ENCODE peak calls at places on chromosome 18, in ten cellular contexts. A is aorta; P is CD8-positive, alpha-beta memory T cell; L is PC-3; N is breast epithelium; K is cardiac muscle cell; C is hepatocyte; Y is astrocyte; D is mesendoderm; O is GM23248. S is an unnamed sample. For H3K4me1, the result is how much of the 10 kb centered on the place peaks cover.

GRCh38 chr18:12455511-12455910 is 47.8 kb downstream of the PRELID3A start:
- DNase-seq in K (no peak), P (no peak), A (no peak), C (peak), Y (peak), D (no peak), O (peak), N (no peak), L (no peak), S (no peak)

GRCh38 chr18:8765692-8766463 is 60.5 kb downstream of the MTCL1 start:
- DNase-seq in L (no peak), A (no peak), O (peak), Y (no peak), P (no peak), C (peak), N (no peak), D (no peak), K (peak), S (no peak)

GRCh38 chr18:57077786-57078552 is 68.9 kb upstream of the BOD1L2 start:
- DNase-seq in Y (no peak), P (peak), K (no peak), D (no peak), C (no peak), L (no peak), A (no peak), O (no peak), N (no peak), S (no peak)

GRCh38 chr18:48493856-48494255 is 45.0 kb upstream of the CTIF start:
- DNase-seq in Y (peak), A (no peak), P (no peak), K (no peak), L (peak), O (peak), D (no peak), C (no peak), N (no peak), S (no peak)

GRCh38 chr18:48836231-48836805 is 114.4 kb downstream of the SMAD7 start:
- DNase-seq in Y (no peak), P (no peak), L (no peak), C (no peak), A (peak), K (no peak), N (no peak), D (no peak), O (no peak), S (no peak)

GRCh38 chr18:23133860-23134779 is 1.2 kb upstream of the CABLES1 start:
- DNase-seq in Y (no peak), C (peak), D (peak), P (no peak), L (peak), N (peak), O (no peak), A (no peak), K (peak), S (no peak)

GRCh38 chr18:23487738-23488625 is 15.3 kb upstream of the RMC1 start:
- DNase-seq in L (peak), K (no peak), O (peak), D (no peak), N (no peak), Y (peak), C (peak), A (peak), P (peak), S (no peak)

GRCh38 chr18:47730795-47731194 is 199.7 kb downstream of the SMAD2 start:
- DNase-seq in O (peak), K (no peak), L (no peak), N (no peak), P (no peak), C (no peak), Y (no peak), D (peak), A (no peak), S (no peak)

GRCh38 chr18:48573632-48574293 is 34.9 kb downstream of the CTIF start:
- DNase-seq in P (no peak), L (no peak), O (no peak), C (no peak), K (no peak), D (peak), N (no peak), Y (no peak), A (peak), S (no peak)

GRCh38 chr18:14924226-14924625 is 176.3 kb downstream of the ANKRD30B start:
- DNase-seq in L (peak), A (no peak), Y (no peak), N (no peak), O (no peak), D (no peak), C (no peak), K (no peak), P (no peak), S (no peak)

GRCh38 chr18:67672142-67672541 is 155.6 kb upstream of the DSEL start:
- DNase-seq in K (no peak), A (no peak), O (peak), P (no peak), L (peak), Y (peak), C (no peak), N (no peak), D (no peak), S (no peak)

GRCh38 chr18:42635378-42636048 is 480.0 kb downstream of the RIT2 start:
- DNase-seq in N (no peak), Y (no peak), P (no peak), O (no peak), L (no peak), C (no peak), K (no peak), A (no peak), D (peak), S (no peak)

GRCh38 chr18:22813648-22814328 is 119.3 kb upstream of the RBBP8 start:
- DNase-seq in P (no peak), C (peak), N (no peak), A (no peak), K (peak), Y (peak), O (peak), D (peak), L (peak), S (no peak)

GRCh38 chr18:56267334-56267733 is 371.1 kb downstream of the TXNL1 start:
- DNase-seq in Y (peak), C (no peak), K (no peak), N (no peak), P (no peak), D (no peak), A (no peak), L (no peak), O (no peak), S (no peak)

GRCh38 chr18:54117853-54118773 is 106.4 kb downstream of the MBD2 start:
- DNase-seq in D (peak), P (no peak), Y (no peak), L (no peak), A (no peak), K (no peak), C (no peak), N (no peak), O (no peak), S (no peak)

GRCh38 chr18:55900380-55900779 is 312.4 kb upstream of the TCF4 start:
- DNase-seq in O (peak), D (no peak), P (no peak), C (no peak), N (no peak), K (peak), Y (peak), L (peak), A (no peak), S (no peak)

GRCh38 chr18:72672364-72673151 is 128.4 kb upstream of the CBLN2 start:
- DNase-seq in Y (peak), C (peak), N (no peak), O (peak), A (no peak), D (peak), K (peak), P (no peak), L (peak), S (no peak)

GRCh38 chr18:74412106-74412880 is 44.8 kb downstream of the DIPK1C start:
- DNase-seq in N (no peak), O (no peak), L (no peak), Y (no peak), P (no peak), A (peak), C (no peak), K (no peak), D (no peak), S (no peak)

GRCh38 chr18:6873352-6873751 is 143.8 kb downstream of the ARHGAP28 start:
- DNase-seq in O (no peak), Y (no peak), D (no peak), N (no peak), K (no peak), C (no peak), L (no peak), P (no peak), A (no peak), S (no peak)

GRCh38 chr18:75421656-75422055 is 5.8 kb downstream of the SMIM21 start:
- DNase-seq in Y (peak), O (no peak), A (no peak), K (no peak), N (no peak), P (no peak), L (no peak), C (no peak), D (no peak), S (no peak)

GRCh38 chr18:8890957-8891464 is 185.7 kb downstream of the MTCL1 start:
- DNase-seq in O (peak), L (peak), P (no peak), A (no peak), C (peak), K (no peak), Y (peak), D (peak), N (no peak), S (no peak)

GRCh38 chr18:21230436-21230835 is 11.6 kb upstream of the GREB1L start:
- DNase-seq in L (no peak), O (no peak), Y (peak), D (no peak), P (no peak), N (no peak), K (no peak), C (no peak), A (no peak), S (no peak)

GRCh38 chr18:811192-812122 is 585 bp downstream of the YES1 start:
- DNase-seq in C (peak), A (peak), P (no peak), Y (no peak), O (peak), K (peak), D (peak), N (no peak), L (peak), S (no peak)

GRCh38 chr18:44507729-44508325 is 172.9 kb upstream of the SETBP1 start:
- DNase-seq in Y (no peak), L (no peak), P (no peak), D (no peak), O (no peak), N (no peak), C (no peak), K (peak), A (peak), S (no peak)

DNA sequence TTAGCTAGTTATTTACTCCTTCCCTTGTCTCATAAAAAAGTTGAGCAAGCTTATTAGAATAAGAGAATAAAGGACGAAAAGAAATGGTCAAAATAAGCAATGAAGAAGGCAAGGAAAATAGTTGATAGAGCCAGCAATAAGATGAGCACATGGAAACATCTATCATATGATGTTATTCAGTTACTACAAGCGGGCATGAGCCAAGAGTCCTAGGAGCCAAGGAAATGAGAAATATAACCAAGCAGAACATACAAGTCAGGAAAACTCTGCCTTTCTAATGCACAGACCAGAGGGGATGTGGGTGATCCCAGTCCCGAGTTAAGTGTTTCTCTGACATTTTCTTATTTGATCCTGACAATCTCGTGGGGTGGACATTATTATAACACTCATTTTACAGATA is 33.9 kb downstream of the INO80C start:
- DNase-seq in D (no peak), P (no peak), Y (no peak), O (no peak), L (no peak), K (no peak), C (no peak), A (no peak), N (no peak), S (no peak)
- H3K4me1 ChIP-seq in D (under half), P (under half), Y (under half), O (under half), L (under half), K (under half), C (under half), A (under half), N (under half), S (under half)

DNA sequence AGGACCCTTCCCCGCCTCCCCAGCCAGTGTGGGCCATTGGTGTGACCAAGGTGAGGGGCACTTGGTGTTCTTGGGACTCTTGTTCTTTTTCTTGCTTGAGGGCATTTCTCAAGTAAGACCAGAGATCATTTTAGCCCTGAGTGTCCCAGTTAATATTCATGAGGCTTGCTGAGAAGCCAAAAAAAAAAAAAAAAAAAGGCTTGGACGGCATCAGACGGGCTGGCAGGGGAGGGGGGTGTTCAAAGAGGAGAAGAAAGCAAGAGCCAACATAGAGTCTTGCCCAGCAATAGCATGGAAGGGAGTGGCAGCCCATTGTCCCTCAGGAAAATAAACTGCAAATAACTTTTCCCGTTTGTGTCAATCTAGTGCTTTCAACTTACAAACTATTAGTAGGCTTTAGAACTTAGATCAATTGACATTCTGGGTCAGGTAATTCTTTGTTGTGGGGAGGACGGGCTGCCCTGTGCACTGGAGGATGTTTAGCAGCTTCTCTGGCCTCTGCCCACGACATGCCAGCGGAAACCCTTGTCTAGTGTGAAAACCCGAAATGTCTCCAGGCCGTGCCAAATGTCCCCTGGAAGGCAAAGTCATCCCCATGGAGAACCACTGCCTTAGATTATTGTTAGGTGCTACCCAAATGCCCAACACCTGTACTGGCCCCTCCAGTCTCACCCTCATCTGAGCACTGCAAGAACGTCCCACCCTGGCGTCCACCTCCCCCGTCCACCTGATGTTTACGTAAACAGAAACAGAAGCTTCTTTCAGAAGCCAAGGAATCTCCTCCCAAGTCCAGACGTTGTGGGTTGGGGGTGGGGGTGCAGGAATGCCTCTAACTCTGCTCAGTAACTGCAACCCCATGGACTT is 163.4 kb downstream of the BCL2 start:
- DNase-seq in D (no peak), K (no peak), L (no peak), O (no peak), N (no peak), P (no peak), C (no peak), A (no peak), Y (no peak), S (peak)
- H3K27ac ChIP-seq in D (no peak), K (no peak), L (no peak), O (no peak), N (peak), P (peak), C (no peak), A (peak), Y (no peak), S (peak)

GRCh38 chr18:45954070-45954712 is 12.9 kb downstream of the EPG5 start:
- DNase-seq in K (no peak), N (no peak), L (peak), D (no peak), C (peak), O (peak), P (no peak), Y (peak), A (no peak), S (no peak)
- H3K4me3 ChIP-seq in K (no peak), N (no peak), L (peak), D (no peak), C (no peak), O (no peak), P (no peak), Y (no peak), A (no peak), S (no peak)

DNA sequence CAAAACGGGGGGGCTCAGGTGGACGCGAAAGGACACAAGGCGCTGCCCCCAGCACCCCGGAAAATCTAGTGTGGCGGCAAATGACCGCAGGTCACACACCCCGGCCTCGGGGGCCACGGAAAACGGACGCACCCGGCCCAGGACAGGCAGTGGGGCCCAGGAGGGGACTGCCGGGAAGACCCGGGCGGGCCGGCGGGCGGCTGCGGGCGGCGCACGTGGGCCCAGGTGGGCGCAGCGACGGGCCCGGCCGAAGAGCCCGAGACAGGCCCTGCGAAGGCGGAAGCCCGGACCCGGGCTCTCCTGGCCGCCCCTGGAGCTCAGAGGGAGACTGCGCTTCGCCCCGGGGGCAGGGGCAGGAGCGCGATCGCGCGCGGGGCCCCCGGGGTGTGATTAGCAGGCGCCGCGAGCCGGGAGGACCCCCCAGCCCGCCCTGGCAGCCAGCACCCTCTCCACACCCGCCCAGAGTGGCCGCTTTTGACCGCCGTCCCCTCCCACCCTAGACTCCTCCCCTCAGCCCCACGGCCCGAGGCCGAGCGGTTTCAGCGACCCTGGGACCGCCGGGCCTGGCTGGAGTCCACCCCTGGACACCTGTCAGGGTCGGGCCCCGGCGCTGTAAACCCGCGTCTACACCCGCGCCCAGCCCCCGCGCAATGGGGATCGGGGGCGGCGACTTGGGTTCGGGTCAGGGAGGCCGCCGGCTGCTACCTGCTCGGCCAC is 773 bp downstream of the MBP start:
- DNase-seq in O (peak), Y (no peak), C (peak), N (peak), L (peak), P (peak), K (peak), A (peak), D (no peak), S (peak)
- H3K4me1 ChIP-seq in O (under half), Y (under half), C (under half), N (under half), L (under half), P (half or more), K (under half), A (under half), D (under half), S (under half)

GRCh38 chr18:28637897-28638296 is 461.0 kb upstream of the CDH2 start:
- DNase-seq in O (no peak), Y (no peak), P (no peak), A (no peak), N (no peak), D (peak), C (no peak), L (peak), K (no peak), S (no peak)
- H3K27ac ChIP-seq in O (no peak), Y (no peak), P (no peak), A (no peak), N (no peak), D (no peak), C (no peak), L (no peak), K (no peak), S (no peak)

GRCh38 chr18:60755134-60755533 is 382.6 kb upstream of the MC4R start:
- DNase-seq in A (no peak), N (no peak), O (no peak), C (no peak), D (no peak), K (no peak), P (no peak), L (no peak), Y (no peak), S (no peak)
- H3K4me3 ChIP-seq in A (no peak), N (no peak), O (no peak), C (no peak), D (no peak), K (no peak), P (no peak), L (no peak), Y (no peak), S (no peak)

GRCh38 chr18:4204151-4204720 is 250.9 kb downstream of the DLGAP1 start:
- DNase-seq in K (no peak), L (no peak), C (no peak), A (no peak), Y (no peak), P (no peak), O (no peak), N (no peak), D (no peak), S (no peak)
- H3K4me1 ChIP-seq in K (under half), L (under half), C (under half), A (under half), Y (under half), P (under half), O (under half), N (under half), D (under half), S (under half)

GRCh38 chr18:28176933-28177827 is at the start of gene CDH2:
- DNase-seq in N (no peak), K (peak), L (peak), O (peak), P (no peak), Y (peak), A (peak), C (peak), D (peak), S (no peak)
- H3K27ac ChIP-seq in N (no peak), K (peak), L (peak), O (peak), P (no peak), Y (peak), A (peak), C (peak), D (peak), S (no peak)

DNA sequence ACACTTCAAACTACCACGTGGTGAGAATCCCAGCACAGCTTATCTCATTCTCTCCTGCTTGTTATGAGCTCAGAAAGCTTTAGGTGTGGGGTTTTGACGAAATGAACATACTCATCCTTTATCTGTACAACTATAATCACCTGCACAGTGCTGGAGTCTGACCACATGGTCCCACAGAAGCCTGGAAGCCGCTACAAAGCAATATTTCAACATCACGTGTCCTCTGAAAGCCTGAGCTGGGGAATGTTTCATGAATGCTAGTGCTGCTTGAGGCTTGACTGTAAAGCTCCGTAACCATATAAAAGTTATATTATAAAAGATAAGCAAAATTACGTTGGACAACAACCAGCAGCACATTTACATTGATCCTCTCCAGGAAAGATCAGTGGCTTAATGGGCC is 43.9 kb downstream of the PIEZO2 start:
- DNase-seq in Y (no peak), O (no peak), K (no peak), C (no peak), L (no peak), P (no peak), N (no peak), D (no peak), A (no peak), S (no peak)
- H3K4me3 ChIP-seq in Y (no peak), O (no peak), K (no peak), C (no peak), L (no peak), P (no peak), N (no peak), D (no peak), A (no peak), S (no peak)

S was measured in effector memory CD4-positive, alpha-beta T cell.